ENCODE peak calls at places on chromosomes 2 and 18, in ten cellular contexts. J, I, A, U, T, V, O, X, D and F are unnamed samples.

GRCh38 chr2:237591379-237591881 is 896 bp upstream of the RAB17 start:
- DNase-seq in J (no peak), I (no peak), A (no peak), U (no peak), T (no peak), V (peak; percentile 16), O (no peak), X (no peak), D (no peak), F (no peak)

GRCh38 chr18:63213331-63213900 is 106.2 kb downstream of the BCL2 start:
- DNase-seq in J (no peak), I (no peak), A (no peak), U (no peak), T (no peak), V (no peak), O (no peak), X (no peak), D (no peak), F (no peak)

GRCh38 chr18:27685807-27686412 is 491.0 kb downstream of the CDH2 start:
- DNase-seq in J (peak; percentile 36), I (peak; percentile 6), A (peak; percentile 17), U (peak; percentile 60), T (peak; percentile 26), V (peak; percentile 60), O (no peak), X (peak; percentile 53), D (peak; percentile 66), F (no peak)

GRCh38 chr2:240232961-240233890 is 92.8 kb upstream of the OTOS start:
- DNase-seq in J (peak; percentile 45), I (no peak), A (peak; percentile 59), U (peak; percentile 97), T (peak; percentile 97), V (peak; percentile 70), O (peak; percentile 86), X (peak; percentile 77), D (peak; percentile 92), F (peak; percentile 89)

GRCh38 chr2:143482761-143483160 is 353.5 kb downstream of the ARHGAP15 start:
- DNase-seq in J (no peak), I (no peak), A (no peak), U (no peak), T (no peak), V (no peak), O (no peak), X (no peak), D (no peak), F (no peak)

GRCh38 chr2:241868661-241869081 is 858 bp upstream of the RTP5 start:
- DNase-seq in J (no peak), I (no peak), A (no peak), U (no peak), T (peak; percentile 33), V (no peak), O (no peak), X (no peak), D (no peak), F (no peak)

GRCh38 chr18:57839942-57840381 is 36.8 kb upstream of the ATP8B1 start:
- DNase-seq in J (no peak), I (peak; percentile 53), A (no peak), U (no peak), T (no peak), V (peak; percentile 85), O (no peak), X (peak; percentile 93), D (no peak), F (no peak)

GRCh38 chr2:201618744-201619654 is 24.3 kb downstream of the TMEM237 start:
- DNase-seq in J (peak; percentile 26), I (peak; percentile 59), A (no peak), U (peak; percentile 45), T (peak; percentile 76), V (peak; percentile 64), O (no peak), X (peak; percentile 63), D (peak; percentile 66), F (peak; percentile 81)

GRCh38 chr2:70089220-70089945 is 2.1 kb downstream of the PCBP1 start:
- DNase-seq in J (peak; percentile 9), I (no peak), A (peak; percentile 34), U (peak; percentile 39), T (peak; percentile 53), V (no peak), O (no peak), X (peak; percentile 30), D (peak; percentile 51), F (no peak)

GRCh38 chr2:106572541-106573148 is 85.5 kb downstream of the CD8B2 start:
- DNase-seq in J (no peak), I (no peak), A (no peak), U (no peak), T (no peak), V (no peak), O (no peak), X (peak; percentile 13), D (no peak), F (no peak)